ENCODE peak calls at places on chromosomes 2 and 18, in five cellular contexts. One of them, this sample, is unnamed.

GRCh38 chr2:2848621-2849443 is 517.8 kb upstream of the MYT1L start:
- DNase-seq in CD4-positive, alpha-beta T cell: no peak
- DNase-seq in AG08395: no peak
- DNase-seq in fibroblast of mammary gland: no peak
- DNase-seq in stimulated activated CD4-positive, alpha-beta T cell treated with anti-CD3 and anti-CD28 coated beads, Interleukin-15, amount 100 ng/mL, for 24 hours: no peak
- DNase-seq in this sample: no peak

GRCh38 chr2:219772697-219773096 is 145.3 kb downstream of the SLC4A3 start:
- DNase-seq in fibroblast of mammary gland: no peak
- DNase-seq in CD4-positive, alpha-beta T cell: no peak
- DNase-seq in AG08395: no peak
- DNase-seq in stimulated activated CD4-positive, alpha-beta T cell treated with anti-CD3 and anti-CD28 coated beads, Interleukin-15, amount 100 ng/mL, for 24 hours: no peak
- DNase-seq in this sample: no peak

GRCh38 chr2:127577503-127577902 is 42.0 kb downstream of the MYO7B start:
- DNase-seq in stimulated activated CD4-positive, alpha-beta T cell treated with anti-CD3 and anti-CD28 coated beads, Interleukin-15, amount 100 ng/mL, for 24 hours: no peak
- DNase-seq in CD4-positive, alpha-beta T cell: no peak
- DNase-seq in fibroblast of mammary gland: no peak
- DNase-seq in AG08395: no peak
- DNase-seq in this sample: no peak

GRCh38 chr2:47373747-47374146 is 29.2 kb upstream of the MSH2 start:
- DNase-seq in stimulated activated CD4-positive, alpha-beta T cell treated with anti-CD3 and anti-CD28 coated beads, Interleukin-15, amount 100 ng/mL, for 24 hours: no peak
- DNase-seq in CD4-positive, alpha-beta T cell: no peak
- DNase-seq in fibroblast of mammary gland: no peak
- DNase-seq in AG08395: no peak
- DNase-seq in this sample: no peak

GRCh38 chr18:36814994-36815393 is 13.8 kb downstream of the TPGS2 start:
- DNase-seq in CD4-positive, alpha-beta T cell: no peak
- DNase-seq in AG08395: no peak
- DNase-seq in fibroblast of mammary gland: no peak
- DNase-seq in stimulated activated CD4-positive, alpha-beta T cell treated with anti-CD3 and anti-CD28 coated beads, Interleukin-15, amount 100 ng/mL, for 24 hours: no peak
- DNase-seq in this sample: no peak

GRCh38 chr2:27795868-27796277 is 24.4 kb downstream of the MRPL33 start:
- DNase-seq in stimulated activated CD4-positive, alpha-beta T cell treated with anti-CD3 and anti-CD28 coated beads, Interleukin-15, amount 100 ng/mL, for 24 hours: no peak
- DNase-seq in AG08395: no peak
- DNase-seq in fibroblast of mammary gland: peak; percentile 41
- DNase-seq in CD4-positive, alpha-beta T cell: no peak
- DNase-seq in this sample: no peak

GRCh38 chr2:63999049-63999448 is 20.2 kb downstream of the VPS54 start:
- DNase-seq in CD4-positive, alpha-beta T cell: no peak
- DNase-seq in stimulated activated CD4-positive, alpha-beta T cell treated with anti-CD3 and anti-CD28 coated beads, Interleukin-15, amount 100 ng/mL, for 24 hours: no peak
- DNase-seq in AG08395: no peak
- DNase-seq in fibroblast of mammary gland: no peak
- DNase-seq in this sample: no peak

GRCh38 chr18:37156330-37156942 is 327.5 kb downstream of the KIAA1328 start:
- DNase-seq in CD4-positive, alpha-beta T cell: no peak
- DNase-seq in fibroblast of mammary gland: no peak
- DNase-seq in AG08395: no peak
- DNase-seq in stimulated activated CD4-positive, alpha-beta T cell treated with anti-CD3 and anti-CD28 coated beads, Interleukin-15, amount 100 ng/mL, for 24 hours: no peak
- DNase-seq in this sample: no peak

GRCh38 chr2:207042155-207042554 is 102.8 kb downstream of the CPO start:
- DNase-seq in CD4-positive, alpha-beta T cell: no peak
- DNase-seq in stimulated activated CD4-positive, alpha-beta T cell treated with anti-CD3 and anti-CD28 coated beads, Interleukin-15, amount 100 ng/mL, for 24 hours: no peak
- DNase-seq in AG08395: no peak
- DNase-seq in fibroblast of mammary gland: peak; percentile 13
- DNase-seq in this sample: no peak

GRCh38 chr2:205107810-205108209 is 562.5 kb downstream of the PARD3B start:
- DNase-seq in CD4-positive, alpha-beta T cell: no peak
- DNase-seq in stimulated activated CD4-positive, alpha-beta T cell treated with anti-CD3 and anti-CD28 coated beads, Interleukin-15, amount 100 ng/mL, for 24 hours: no peak
- DNase-seq in fibroblast of mammary gland: no peak
- DNase-seq in AG08395: no peak
- DNase-seq in this sample: no peak

GRCh38 chr2:70515938-70516337 is 37.7 kb downstream of the TGFA start:
- DNase-seq in AG08395: peak; percentile 31
- DNase-seq in stimulated activated CD4-positive, alpha-beta T cell treated with anti-CD3 and anti-CD28 coated beads, Interleukin-15, amount 100 ng/mL, for 24 hours: no peak
- DNase-seq in fibroblast of mammary gland: no peak
- DNase-seq in CD4-positive, alpha-beta T cell: no peak
- DNase-seq in this sample: no peak

This sample was measured in CD8-positive, alpha-beta memory T cell.